ENCODE peak calls at places on chromosomes 12 and 14, in nine cellular contexts. Y is sigmoid colon, D is stomach, T is esophagus muscularis mucosa, V is upper lobe of left lung, E is K562, Q is HepG2, S is H1, N is GM12878. A is an unnamed sample. For H3K4me1, the result is how much of the 10 kb centered on the place peaks cover.

GRCh38 chr12:53049582-53050318 is at the start of gene TNS2:
- DNase-seq in V (peak), N (no peak), E (peak), D (peak), Q (peak), Y (peak), S (peak), T (peak), A (peak)

GRCh38 chr14:35915185-35915584 is 89.0 kb downstream of the BRMS1L start:
- DNase-seq in V (no peak), E (no peak), Q (no peak), S (no peak), Y (no peak), T (no peak), N (no peak), D (no peak), A (no peak)

GRCh38 chr12:2624543-2625266 is 170.1 kb upstream of the FKBP4 start:
- DNase-seq in V (no peak), Y (no peak), N (no peak), Q (no peak), S (peak), D (no peak), E (peak), T (no peak), A (no peak)

GRCh38 chr14:99271288-99271941 is 582 bp downstream of the BCL11B start:
- DNase-seq in Q (no peak), Y (no peak), D (no peak), S (no peak), T (no peak), E (no peak), V (no peak), N (no peak), A (no peak)

GRCh38 chr12:46357438-46358324 is 14.9 kb downstream of the SLC38A2 start:
- DNase-seq in D (no peak), Y (no peak), V (no peak), T (no peak), E (no peak), Q (peak), S (no peak), N (no peak), A (no peak)

GRCh38 chr12:27292718-27293117 is 39.9 kb upstream of the BMAL2 start:
- DNase-seq in S (no peak), N (no peak), E (no peak), Y (no peak), Q (no peak), D (no peak), T (no peak), V (no peak), A (no peak)

GRCh38 chr14:73661872-73662271 is 17.1 kb downstream of the DNAL1 start:
- DNase-seq in T (no peak), E (no peak), Q (no peak), S (no peak), N (no peak), V (no peak), D (no peak), Y (no peak), A (no peak)

GRCh38 chr14:72651715-72652114 is 242.2 kb downstream of the DPF3 start:
- DNase-seq in T (no peak), Q (no peak), Y (no peak), N (no peak), V (no peak), E (no peak), D (no peak), S (peak), A (no peak)

GRCh38 chr14:72568296-72568992 is 325.5 kb downstream of the DPF3 start:
- DNase-seq in V (no peak), E (no peak), D (no peak), T (no peak), Y (peak), S (no peak), Q (no peak), N (no peak), A (no peak)

GRCh38 chr12:116939734-116940133 is 29.0 kb downstream of the FBXW8 start:
- DNase-seq in Q (no peak), E (no peak), V (no peak), Y (no peak), N (no peak), S (no peak), T (no peak), D (no peak), A (no peak)

DNA sequence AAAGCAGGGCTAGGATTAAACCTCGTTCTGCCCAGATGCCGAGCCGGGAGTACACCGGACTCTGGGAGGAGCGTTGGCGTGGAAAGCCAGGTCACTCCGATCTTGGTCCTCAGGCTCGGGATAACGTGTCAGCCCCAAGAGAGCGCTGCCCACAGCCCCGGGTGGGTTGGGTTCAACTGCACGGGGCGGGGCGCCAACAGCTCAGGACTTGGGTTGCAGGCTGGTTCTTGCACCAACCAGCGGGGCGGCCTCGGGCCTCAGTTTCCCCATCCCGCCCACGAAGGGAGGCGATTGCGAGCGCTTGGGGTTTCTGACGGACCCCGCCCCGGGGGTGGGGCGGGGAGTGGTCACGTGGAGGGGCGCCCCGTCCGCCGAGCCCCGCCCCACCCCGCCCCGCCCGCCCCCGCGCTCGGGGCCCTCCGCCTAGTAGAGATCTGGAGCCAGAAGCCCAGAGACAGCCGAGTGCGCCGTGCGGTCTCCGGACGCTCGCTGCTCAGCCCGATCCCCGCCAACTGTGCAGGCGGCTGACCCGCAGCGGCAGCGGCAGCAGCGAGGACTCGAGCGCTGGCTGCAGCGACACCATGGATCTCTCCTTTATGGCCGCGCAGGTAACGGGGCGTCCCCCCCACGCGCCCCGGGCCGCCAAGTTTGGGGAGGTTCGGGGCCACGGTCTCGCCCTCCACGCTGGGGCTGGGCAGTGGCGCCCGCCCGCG is at the start of gene C14orf132:
- DNase-seq in S (peak), V (peak), Y (peak), D (peak), E (peak), Q (no peak), N (no peak), T (no peak), A (peak)
- TF ChIP-seq EP300 in S (no peak), V (no peak), Y (no peak), D (no peak), E (no peak), Q (no peak), N (no peak), T (no peak), A (no peak)

DNA sequence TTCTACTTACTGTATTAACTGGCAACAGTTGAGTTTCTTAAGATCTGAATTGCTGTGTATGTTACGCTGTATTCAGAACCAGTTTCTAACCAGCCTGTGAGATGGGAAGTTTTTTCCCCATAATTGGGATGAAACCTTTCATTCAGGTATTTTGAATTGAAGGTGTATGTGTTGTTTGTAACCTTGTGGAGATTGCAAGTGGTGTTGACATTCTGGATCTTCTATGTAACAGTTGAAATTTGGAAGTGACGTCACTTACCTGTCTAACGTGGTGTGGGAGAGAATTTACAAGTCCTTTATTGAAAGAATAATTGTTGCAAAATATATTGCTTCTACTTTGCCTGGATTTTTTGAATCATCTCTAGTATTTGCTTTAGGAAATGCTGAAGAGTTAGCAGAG is 5.5 kb downstream of the RAN start:
- DNase-seq in E (no peak), D (no peak), N (no peak), Y (no peak), S (no peak), Q (no peak), V (no peak), T (no peak), A (no peak)
- H3K4me1 ChIP-seq in E (under half), D (under half), N (under half), Y (under half), S (under half), Q (half or more), V (under half), T (under half), A (under half)

DNA sequence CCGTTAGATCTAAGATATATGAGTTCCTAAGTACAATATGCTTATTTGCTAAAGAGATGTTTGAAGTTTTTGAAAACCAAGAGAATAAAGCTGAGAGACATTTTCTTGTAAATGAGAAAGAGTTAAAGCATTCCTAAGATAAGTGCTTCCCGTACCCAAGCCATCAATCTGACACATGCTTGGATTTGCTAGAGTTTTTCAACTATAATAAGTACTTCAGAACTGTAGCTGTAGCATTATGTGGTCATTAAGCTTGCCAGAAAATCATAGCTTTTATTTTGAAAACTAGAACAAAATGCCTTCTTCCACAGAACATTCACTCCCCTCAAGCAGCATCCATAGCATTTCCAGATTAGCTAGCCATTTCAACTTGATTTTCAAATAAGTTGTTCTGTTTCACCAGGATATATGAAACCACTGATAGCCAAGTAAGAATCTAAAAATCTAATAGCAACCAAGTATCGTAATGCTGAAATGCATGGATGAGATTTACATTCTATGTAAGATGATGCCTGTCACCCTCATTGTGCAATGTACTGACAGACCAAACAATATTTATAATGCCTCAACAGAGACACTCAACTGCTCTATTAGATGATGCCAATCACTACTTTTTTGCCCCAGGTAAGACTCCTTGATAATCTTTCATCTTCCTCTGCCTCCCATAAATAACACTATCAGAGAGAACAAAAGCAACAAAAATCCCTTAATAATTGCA is 8.0 kb downstream of the SNW1 start:
- DNase-seq in Q (no peak), Y (no peak), V (no peak), D (no peak), N (no peak), T (no peak), E (no peak), S (no peak), A (no peak)
- TF ChIP-seq POLR2AphosphoS5 in Q (no peak), Y (no peak), V (no peak), D (no peak), N (no peak), T (no peak), E (no peak), S (no peak), A (no peak)

GRCh38 chr14:105152794-105153241 is 15.8 kb downstream of the JAG2 start:
- DNase-seq in S (no peak), Y (no peak), E (no peak), D (no peak), N (no peak), V (no peak), Q (no peak), T (no peak), A (no peak)

GRCh38 chr14:105151131-105151837 is 17.3 kb downstream of the JAG2 start:
- DNase-seq in D (no peak), V (no peak), T (no peak), Y (no peak), S (peak), Q (no peak), E (no peak), N (no peak), A (no peak)

GRCh38 chr14:105150368-105151111 is 18.0 kb downstream of the JAG2 start:
- DNase-seq in T (no peak), Y (no peak), S (peak), N (no peak), E (no peak), V (no peak), D (no peak), Q (no peak), A (no peak)

GRCh38 chr14:105153331-105153731 is 15.2 kb downstream of the JAG2 start:
- DNase-seq in Q (no peak), T (no peak), Y (no peak), D (no peak), S (no peak), E (no peak), N (no peak), V (no peak), A (no peak)

DNA sequence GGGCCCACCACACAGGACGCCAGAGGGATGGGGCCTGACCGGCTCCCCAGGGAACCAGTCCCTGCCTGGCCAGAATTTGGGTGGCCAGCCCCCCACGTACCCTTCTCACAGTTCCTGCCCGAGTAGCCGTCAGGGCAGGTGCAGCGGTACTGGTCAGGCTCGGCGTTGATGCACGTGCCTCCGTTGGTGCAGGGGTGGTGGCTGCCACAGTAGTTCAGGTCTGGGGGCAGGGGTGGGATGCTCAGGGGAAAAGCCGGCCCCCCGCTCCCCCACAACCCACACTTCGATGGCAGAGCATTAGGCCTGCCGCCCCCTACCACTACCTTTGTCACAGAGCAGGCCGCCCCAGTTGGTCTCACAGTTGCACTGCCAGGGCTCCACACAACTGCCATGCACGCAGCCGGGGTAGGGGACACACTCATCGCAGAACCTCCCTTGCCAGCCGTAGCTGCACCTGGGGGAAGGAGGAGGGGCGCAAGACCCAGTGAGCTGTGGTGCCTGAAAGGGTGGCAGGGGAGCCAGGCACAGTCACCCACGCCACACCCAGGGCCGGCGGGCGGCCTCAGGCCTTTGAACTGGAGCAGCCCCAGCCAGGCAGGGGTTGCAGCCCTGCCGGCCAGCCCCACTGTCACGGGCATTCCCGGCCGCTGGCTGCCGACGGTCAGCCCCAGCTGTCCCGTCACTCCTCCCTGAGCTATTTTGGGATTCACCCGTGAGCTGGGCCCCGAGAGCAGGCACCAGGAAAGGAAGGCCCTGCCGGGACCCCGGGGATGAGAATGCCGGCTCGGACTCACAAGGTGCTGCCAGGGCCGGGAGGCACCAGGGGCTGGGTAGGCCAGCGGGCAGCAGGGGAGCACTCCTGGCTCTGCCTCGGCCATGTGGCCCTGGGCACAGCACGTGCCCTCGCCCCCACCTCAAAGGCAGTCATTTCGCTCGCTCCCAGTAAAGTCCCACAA is 16.5 kb downstream of the JAG2 start:
- DNase-seq in V (no peak), E (no peak), S (no peak), Q (no peak), T (no peak), N (no peak), D (no peak), Y (no peak), A (no peak)
- TF ChIP-seq EP300 in V (no peak), E (no peak), S (no peak), Q (no peak), T (no peak), N (no peak), D (no peak), Y (no peak), A (no peak)

GRCh38 chr14:56585461-56586084 is 6.0 kb downstream of the TMEM260 start:
- DNase-seq in T (no peak), Q (no peak), S (no peak), Y (no peak), V (no peak), E (no peak), N (no peak), D (no peak), A (no peak)

GRCh38 chr14:56581041-56581727 is 1.6 kb downstream of the TMEM260 start:
- DNase-seq in Y (no peak), N (no peak), T (no peak), V (no peak), Q (no peak), E (no peak), D (no peak), S (no peak), A (no peak)

GRCh38 chr14:56579345-56580316 is at the start of gene TMEM260:
- DNase-seq in E (peak), D (peak), N (peak), T (peak), S (peak), V (peak), Y (peak), Q (peak), A (peak)

DNA sequence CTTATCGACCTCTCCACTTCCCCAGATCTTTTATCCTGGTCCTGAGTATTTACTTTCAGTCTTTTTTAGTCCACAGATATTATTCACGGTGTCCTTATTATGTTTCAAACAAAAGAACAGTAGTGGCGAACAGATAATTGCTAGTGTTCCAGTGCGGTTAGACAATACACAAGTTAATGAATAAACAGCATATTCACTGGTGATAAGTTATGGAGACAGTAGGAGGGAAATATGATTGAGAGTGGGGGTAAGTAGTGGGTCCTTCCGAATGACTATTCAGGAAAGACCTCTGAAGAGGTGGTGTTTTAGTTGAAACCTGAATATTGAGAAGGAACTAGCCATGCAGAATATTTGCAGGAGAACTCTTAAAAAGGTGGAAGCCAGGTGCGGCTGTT is 716 bp downstream of the TMEM260 start:
- DNase-seq in V (no peak), N (no peak), T (no peak), Q (no peak), Y (no peak), S (no peak), D (no peak), E (no peak), A (no peak)
- H3K4me1 ChIP-seq in V (under half), N (under half), T (under half), Q (under half), Y (under half), S (under half), D (under half), E (under half), A (under half)

GRCh38 chr12:94207467-94208432 is 59.4 kb downstream of the PLXNC1 start:
- DNase-seq in Q (no peak), N (peak), Y (no peak), T (no peak), S (no peak), V (peak), D (no peak), E (no peak), A (peak)
- TF ChIP-seq POLR2AphosphoS5 in Q (no peak), N (peak), Y (no peak), T (no peak), S (no peak), V (no peak), D (no peak), E (no peak), A (no peak)

DNA sequence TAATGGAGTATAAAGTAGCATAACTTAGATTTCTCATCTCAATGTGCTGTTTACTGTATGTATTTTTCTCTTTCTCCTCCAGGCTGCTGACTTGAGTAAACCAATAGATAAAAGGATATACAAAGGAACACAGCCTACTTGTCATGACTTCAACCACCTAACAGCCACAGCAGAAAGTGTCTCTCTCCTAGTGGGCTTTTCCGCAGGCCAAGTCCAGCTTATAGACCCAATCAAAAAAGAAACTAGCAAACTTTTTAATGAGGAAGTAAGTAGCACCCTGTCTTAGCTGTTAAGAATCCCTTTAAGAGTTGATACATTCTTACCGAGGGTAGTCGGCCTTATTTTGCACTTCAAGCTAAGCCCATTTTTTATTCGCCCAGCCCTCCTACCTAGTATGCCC is 55.2 kb downstream of the WDR20 start:
- DNase-seq in D (no peak), S (no peak), E (no peak), Q (no peak), Y (peak), V (no peak), T (no peak), N (no peak), A (no peak)
- TF ChIP-seq EP300 in D (no peak), S (no peak), E (no peak), Q (no peak), Y (no peak), V (no peak), T (no peak), N (no peak), A (no peak)

GRCh38 chr12:107541001-107541400 is 144.6 kb upstream of the PWP1 start:
- DNase-seq in D (no peak), E (no peak), Q (no peak), N (no peak), T (peak), S (no peak), Y (no peak), V (no peak), A (no peak)
- H3K4me1 ChIP-seq in D (under half), E (under half), Q (under half), N (under half), T (under half), S (under half), Y (under half), V (under half), A (under half)

GRCh38 chr12:104219908-104220404 is 4.4 kb downstream of the TXNRD1 start:
- DNase-seq in E (peak), Q (peak), T (peak), N (no peak), Y (no peak), S (peak), V (peak), D (peak), A (peak)
- TF ChIP-seq POLR2AphosphoS5 in E (no peak), Q (no peak), T (no peak), N (no peak), Y (no peak), S (no peak), V (peak), D (no peak), A (no peak)